ENCODE peak calls at places on chromosomes 1 and 21, in six cellular contexts. Q, P, N, A, M and H are unnamed samples.

GRCh38 chr1:113096493-113096892 is 23.5 kb downstream of the LRIG2 start:
- DNase-seq in Q (no peak), P (no peak), N (no peak), A (no peak), M (no peak), H (no peak)

GRCh38 chr1:183470961-183471747 is 1.1 kb upstream of the SMG7 start:
- DNase-seq in Q (peak; percentile 87), P (peak; percentile 90), N (peak; percentile 77), A (peak; percentile 84), M (peak; percentile 92), H (peak; percentile 94)

GRCh38 chr1:236951672-236952071 is 52.6 kb downstream of the MT1HL1 start:
- DNase-seq in Q (no peak), P (no peak), N (no peak), A (no peak), M (peak; percentile 73), H (no peak)

GRCh38 chr1:98005326-98006010 is 84.6 kb upstream of the DPYD start:
- DNase-seq in Q (no peak), P (no peak), N (no peak), A (no peak), M (no peak), H (no peak)

GRCh38 chr1:172935062-172935592 is 115.6 kb downstream of the TNFSF18 start:
- DNase-seq in Q (no peak), P (no peak), N (no peak), A (no peak), M (no peak), H (no peak)

GRCh38 chr21:17859661-17860060 is 40.5 kb upstream of the C21orf91 start:
- DNase-seq in Q (no peak), P (no peak), N (no peak), A (no peak), M (no peak), H (no peak)

GRCh38 chr1:39908534-39908933 is 6.8 kb upstream of the MYCL start:
- DNase-seq in Q (no peak), P (no peak), N (no peak), A (no peak), M (no peak), H (no peak)

GRCh38 chr1:21818661-21819060 is 6.6 kb downstream of the LDLRAD2 start:
- DNase-seq in Q (peak; percentile 58), P (no peak), N (peak; percentile 84), A (peak; percentile 81), M (peak; percentile 14), H (peak; percentile 76)

GRCh38 chr1:230772457-230773395 is 25.5 kb downstream of the CAPN9 start:
- DNase-seq in Q (peak; percentile 73), P (no peak), N (peak; percentile 54), A (peak; percentile 61), M (peak; percentile 51), H (no peak)

GRCh38 chr1:115764541-115764940 is 4.0 kb downstream of the CASQ2 start:
- DNase-seq in Q (peak; percentile 64), P (no peak), N (no peak), A (peak; percentile 67), M (peak; percentile 25), H (no peak)

GRCh38 chr21:29217818-29218252 is 80.9 kb upstream of the BACH1 start:
- DNase-seq in Q (peak; percentile 27), P (no peak), N (no peak), A (no peak), M (no peak), H (no peak)

GRCh38 chr1:109910963-109911798 is 532 bp downstream of the CSF1 start:
- DNase-seq in Q (no peak), P (no peak), N (peak; percentile 40), A (peak; percentile 67), M (peak; percentile 25), H (peak; percentile 85)

GRCh38 chr1:3515774-3516480 is 61.5 kb downstream of the ARHGEF16 start:
- DNase-seq in Q (no peak), P (no peak), N (no peak), A (no peak), M (no peak), H (no peak)

GRCh38 chr21:22342855-22343254 is 1344.6 kb downstream of the NCAM2 start:
- DNase-seq in Q (no peak), P (no peak), N (no peak), A (no peak), M (no peak), H (no peak)

GRCh38 chr1:161092621-161093028 is 3.3 kb upstream of the NECTIN4 start:
- DNase-seq in Q (no peak), P (no peak), N (no peak), A (no peak), M (no peak), H (no peak)

GRCh38 chr1:223836586-223836985 is 9.2 kb downstream of the TP53BP2 start:
- DNase-seq in Q (peak; percentile 41), P (no peak), N (no peak), A (no peak), M (no peak), H (no peak)

GRCh38 chr1:31633117-31633516 is 11.6 kb downstream of the PEF1 start:
- DNase-seq in Q (peak; percentile 27), P (peak; percentile 73), N (peak; percentile 65), A (peak; percentile 80), M (peak; percentile 65), H (no peak)

GRCh38 chr1:220272047-220272840 is at the start of gene RAB3GAP2:
- DNase-seq in Q (peak; percentile 98), P (peak; percentile 98), N (peak; percentile 96), A (peak; percentile 96), M (peak; percentile 99), H (peak; percentile 99)

GRCh38 chr1:229664133-229664689 is 38.2 kb downstream of the URB2 start:
- DNase-seq in Q (peak; percentile 25), P (no peak), N (no peak), A (no peak), M (no peak), H (peak; percentile 89)

GRCh38 chr1:169521226-169521625 is 35.5 kb upstream of the SLC19A2 start:
- DNase-seq in Q (no peak), P (no peak), N (no peak), A (no peak), M (no peak), H (no peak)

DNA sequence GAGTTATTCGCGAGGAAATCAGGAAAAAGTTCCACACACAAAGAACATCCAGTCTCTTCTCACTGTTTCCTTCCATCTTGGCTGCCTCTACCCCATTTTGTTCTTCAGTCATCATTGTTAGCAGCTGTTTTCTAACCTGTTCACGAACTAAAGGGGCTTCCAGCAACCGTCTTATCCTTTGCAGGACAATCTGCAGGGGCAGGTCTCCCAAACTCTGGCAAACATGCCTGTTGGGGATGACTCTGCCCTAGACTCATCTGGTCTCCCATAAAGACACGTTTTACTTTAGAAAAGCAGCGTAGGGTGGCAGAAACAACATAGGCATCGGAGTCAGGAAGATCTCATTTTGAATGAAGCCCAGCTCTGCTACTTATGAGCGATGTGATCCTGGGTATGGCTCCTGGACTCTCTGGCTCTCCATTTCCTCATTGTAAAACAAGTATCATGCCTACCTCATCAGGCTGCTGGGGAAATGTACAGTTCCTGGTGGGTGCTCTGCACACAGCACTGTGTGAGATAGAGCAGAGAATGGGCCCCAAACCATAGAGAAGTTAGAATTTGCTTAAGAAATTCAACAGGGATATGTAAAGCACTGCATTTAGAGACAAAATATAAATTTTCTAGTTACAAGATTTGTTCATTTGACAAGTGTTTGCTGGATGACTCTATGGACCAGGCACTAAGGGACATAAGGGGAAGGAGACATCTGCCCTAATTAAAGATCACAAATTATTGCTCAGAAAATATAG is 59.7 kb downstream of the MEF2D start:
- DNase-seq in Q (no peak), P (no peak), N (no peak), A (peak; percentile 8), M (no peak), H (no peak)
- H3K27me3 ChIP-seq in Q (peaks cover 86% of the 10 kb centered on the region), P (no peaks in the 10 kb centered on the region), N (peaks cover 73% of the 10 kb centered on the region), A (peaks cover 90% of the 10 kb centered on the region), M (peaks cover 83% of the 10 kb centered on the region), H (peaks cover 57% of the 10 kb centered on the region)

GRCh38 chr21:34023691-34024381 is 49.5 kb upstream of the MRPS6 start:
- DNase-seq in Q (no peak), P (no peak), N (no peak), A (no peak), M (no peak), H (no peak)

GRCh38 chr21:34020934-34021553 is 52.3 kb upstream of the MRPS6 start:
- DNase-seq in Q (no peak), P (no peak), N (no peak), A (no peak), M (no peak), H (no peak)

GRCh38 chr21:34021726-34022125 is 51.7 kb upstream of the MRPS6 start:
- DNase-seq in Q (no peak), P (no peak), N (no peak), A (no peak), M (no peak), H (no peak)

GRCh38 chr21:34022557-34023335 is 50.6 kb upstream of the MRPS6 start:
- DNase-seq in Q (no peak), P (no peak), N (no peak), A (no peak), M (no peak), H (no peak)

DNA sequence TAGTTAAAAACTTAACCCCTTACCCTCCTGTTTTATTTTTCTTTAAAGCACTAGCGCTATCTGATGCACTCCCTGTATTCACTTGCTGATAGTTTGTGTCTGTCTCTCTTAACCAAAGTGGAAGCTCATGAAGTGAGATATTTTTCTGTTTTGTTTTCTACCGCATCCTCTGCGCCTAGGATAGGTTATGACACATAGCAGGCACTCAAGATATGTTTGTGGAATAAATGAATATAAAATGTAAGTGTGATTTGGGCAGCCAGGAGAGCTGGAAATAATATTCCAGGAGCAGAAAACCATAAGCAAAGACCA is 49.0 kb upstream of the MRPS6 start:
- DNase-seq in Q (no peak), P (no peak), N (no peak), A (no peak), M (no peak), H (no peak)
- H3K27me3 ChIP-seq in Q (no peaks in the 10 kb centered on the region), P (no peaks in the 10 kb centered on the region), N (no peaks in the 10 kb centered on the region), A (no peaks in the 10 kb centered on the region), M (peaks cover 96% of the 10 kb centered on the region), H (no peaks in the 10 kb centered on the region)

GRCh38 chr1:111976332-111976731 is 13.1 kb downstream of the KCND3 start:
- DNase-seq in Q (no peak), P (no peak), N (no peak), A (no peak), M (no peak), H (no peak)

GRCh38 chr1:111977378-111977777 is 12.1 kb downstream of the KCND3 start:
- DNase-seq in Q (no peak), P (no peak), N (no peak), A (no peak), M (no peak), H (no peak)

GRCh38 chr1:111980684-111981083 is 8.8 kb downstream of the KCND3 start:
- DNase-seq in Q (no peak), P (no peak), N (no peak), A (no peak), M (no peak), H (no peak)

GRCh38 chr1:111976842-111977241 is 12.6 kb downstream of the KCND3 start:
- DNase-seq in Q (peak; percentile 19), P (no peak), N (no peak), A (no peak), M (no peak), H (no peak)

GRCh38 chr1:111978695-111979094 is 10.8 kb downstream of the KCND3 start:
- DNase-seq in Q (no peak), P (no peak), N (no peak), A (no peak), M (no peak), H (no peak)
- H3K27me3 ChIP-seq in Q (no peaks in the 10 kb centered on the region), P (no peaks in the 10 kb centered on the region), N (no peaks in the 10 kb centered on the region), A (no peaks in the 10 kb centered on the region), M (peaks cover 18% of the 10 kb centered on the region), H (no peaks in the 10 kb centered on the region)

DNA sequence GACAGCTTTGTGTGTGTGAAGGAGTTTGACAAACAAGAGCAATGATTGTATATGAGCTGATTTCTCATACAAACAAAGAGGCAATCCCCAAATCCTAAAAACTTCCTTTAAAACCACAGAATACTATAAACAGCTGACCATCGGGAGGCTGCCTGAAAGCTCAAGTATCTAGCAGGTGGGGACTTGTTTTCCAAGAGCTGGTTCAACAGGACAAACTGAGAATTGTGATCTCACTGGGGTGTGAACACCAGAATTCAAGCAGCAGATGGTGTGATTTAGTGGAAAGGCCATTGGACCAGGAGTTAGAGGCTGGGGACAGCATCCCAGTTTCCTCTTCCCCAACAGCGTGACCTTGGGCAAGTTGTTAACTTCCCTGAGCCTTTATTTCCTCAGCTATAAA is 13.9 kb downstream of the LMX1A start:
- DNase-seq in Q (no peak), P (no peak), N (no peak), A (no peak), M (no peak), H (no peak)
- H3K27me3 ChIP-seq in Q (peaks cover 56% of the 10 kb centered on the region), P (peaks cover 5% of the 10 kb centered on the region), N (no peaks in the 10 kb centered on the region), A (peaks cover 2% of the 10 kb centered on the region), M (no peaks in the 10 kb centered on the region), H (peaks cover 31% of the 10 kb centered on the region)